ENCODE peak calls at places on chromosome 16, in five cellular contexts. B, W, L, C and F are unnamed samples.

GRCh38 chr16:67445441-67445912 is 14.6 kb downstream of the HSD11B2 start:
- DNase-seq in B (no peak), W (no peak), L (no peak), C (peak; percentile 51), F (no peak)

GRCh38 chr16:53843084-53843483 is 139.1 kb downstream of the FTO start:
- DNase-seq in B (no peak), W (no peak), L (no peak), C (no peak), F (no peak)

GRCh38 chr16:15674571-15674970 is 24.5 kb downstream of the NDE1 start:
- DNase-seq in B (no peak), W (no peak), L (no peak), C (no peak), F (no peak)

GRCh38 chr16:87806246-87806607 is 40.4 kb upstream of the KLHDC4 start:
- DNase-seq in B (peak; percentile 77), W (no peak), L (peak; percentile 52), C (no peak), F (peak; percentile 53)

GRCh38 chr16:89697161-89697615 is 4.3 kb downstream of the SPATA2L start:
- DNase-seq in B (no peak), W (no peak), L (no peak), C (no peak), F (no peak)

GRCh38 chr16:15983898-15984297 is 34.5 kb downstream of the ABCC1 start:
- DNase-seq in B (no peak), W (no peak), L (no peak), C (peak; percentile 73), F (no peak)

GRCh38 chr16:56584276-56584675 is 5.1 kb upstream of the MT3 start:
- DNase-seq in B (no peak), W (no peak), L (no peak), C (no peak), F (no peak)

GRCh38 chr16:85842848-85843247 is 43.4 kb downstream of the COX4I1 start:
- DNase-seq in B (no peak), W (no peak), L (no peak), C (no peak), F (no peak)

GRCh38 chr16:23321206-23321875 is 19.2 kb downstream of the SCNN1B start:
- DNase-seq in B (no peak), W (no peak), L (no peak), C (no peak), F (no peak)

GRCh38 chr16:67431077-67431804 is at the start of gene HSD11B2:
- DNase-seq in B (peak; percentile 22), W (no peak), L (peak; percentile 59), C (no peak), F (peak; percentile 45)

GRCh38 chr16:1047801-1048200 is 24.7 kb upstream of the SSTR5 start:
- DNase-seq in B (no peak), W (no peak), L (no peak), C (no peak), F (no peak)

GRCh38 chr16:5422643-5423496 is 325.3 kb upstream of the EEF2KMT start:
- DNase-seq in B (no peak), W (no peak), L (no peak), C (no peak), F (no peak)

GRCh38 chr16:81316176-81316496 is 1.4 kb downstream of the GAN start:
- DNase-seq in B (peak; percentile 4), W (no peak), L (no peak), C (no peak), F (no peak)

GRCh38 chr16:22313876-22314470 is 16.8 kb downstream of the POLR3E start:
- DNase-seq in B (no peak), W (no peak), L (no peak), C (no peak), F (no peak)

GRCh38 chr16:86714166-86714565 is 135.8 kb downstream of the FOXL1 start:
- DNase-seq in B (no peak), W (no peak), L (peak; percentile 25), C (no peak), F (peak; percentile 31)

GRCh38 chr16:50002190-50002589 is 22.8 kb upstream of the CNEP1R1 start:
- DNase-seq in B (no peak), W (no peak), L (peak; percentile 7), C (no peak), F (peak; percentile 35)

GRCh38 chr16:86395477-86395876 is 114.8 kb upstream of the FOXF1 start:
- DNase-seq in B (no peak), W (no peak), L (no peak), C (no peak), F (no peak)

GRCh38 chr16:23999663-24000062 is 163.9 kb downstream of the PRKCB start:
- DNase-seq in B (peak; percentile 91), W (no peak), L (no peak), C (no peak), F (no peak)

GRCh38 chr16:77307764-77308561 is 108.8 kb downstream of the SYCE1L start:
- DNase-seq in B (peak; percentile 20), W (no peak), L (peak; percentile 82), C (no peak), F (peak; percentile 88)

GRCh38 chr16:2910441-2910840 is 1.3 kb upstream of the FLYWCH1 start:
- DNase-seq in B (no peak), W (no peak), L (no peak), C (no peak), F (no peak)

GRCh38 chr16:83733301-83733700 is 74.5 kb upstream of the HSBP1 start:
- DNase-seq in B (peak; percentile 10), W (no peak), L (no peak), C (no peak), F (no peak)

GRCh38 chr16:12672986-12673385 is 130.7 kb downstream of the CPPED1 start:
- DNase-seq in B (no peak), W (no peak), L (no peak), C (no peak), F (no peak)

GRCh38 chr16:19228575-19228974 is 57.0 kb upstream of the CLEC19A start:
- DNase-seq in B (no peak), W (no peak), L (no peak), C (no peak), F (no peak)

GRCh38 chr16:2979669-2980226 is 498 bp downstream of the PKMYT1 start:
- DNase-seq in B (peak; percentile 39), W (no peak), L (no peak), C (no peak), F (no peak)

GRCh38 chr16:47574091-47575054 is 113.2 kb downstream of the PHKB start:
- DNase-seq in B (peak; percentile 46), W (no peak), L (peak; percentile 20), C (no peak), F (peak; percentile 98)

GRCh38 chr16:4537376-4538066 is 1.1 kb downstream of the CDIP1 start:
- DNase-seq in B (no peak), W (no peak), L (no peak), C (no peak), F (no peak)

GRCh38 chr16:68760671-68761275 is 23.7 kb downstream of the CDH1 start:
- DNase-seq in B (peak; percentile 73), W (no peak), L (peak; percentile 71), C (no peak), F (peak; percentile 91)

GRCh38 chr16:56409195-56409594 is 16.1 kb downstream of the AMFR start:
- DNase-seq in B (no peak), W (no peak), L (peak; percentile 79), C (no peak), F (peak; percentile 83)

DNA sequence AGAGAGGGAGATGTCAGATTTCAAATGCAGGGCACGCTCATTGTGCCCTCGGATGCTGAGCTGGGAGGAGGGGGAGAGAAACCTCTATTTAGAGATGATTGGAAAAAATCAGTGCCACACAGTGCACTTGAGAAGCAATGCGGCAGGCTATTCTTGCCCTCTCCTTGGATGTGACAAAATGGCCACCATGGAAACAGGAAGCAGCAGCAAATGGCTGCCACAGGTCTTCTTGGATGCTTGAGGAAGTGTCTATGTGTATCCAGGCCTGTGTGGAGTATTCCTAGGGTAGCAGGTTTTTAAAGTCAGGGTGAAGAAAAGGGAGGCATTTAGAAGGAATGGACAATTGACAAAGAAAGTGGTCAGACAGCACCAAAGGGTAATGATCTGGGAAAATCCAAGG is 340.1 kb upstream of the ZFHX3 start:
- DNase-seq in B (no peak), W (no peak), L (no peak), C (no peak), F (no peak)
- TF ChIP-seq CTCF in B (no peak), W (no peak), L (no peak), C (no peak), F (no peak)

GRCh38 chr16:9047689-9048301 is 43.6 kb upstream of the HAPSTR1 start:
- DNase-seq in B (peak; percentile 76), W (peak; percentile 98), L (peak; percentile 97), C (peak; percentile 89), F (peak; percentile 99)

GRCh38 chr16:9048302-9048700 is 43.1 kb upstream of the HAPSTR1 start:
- DNase-seq in B (no peak), W (no peak), L (peak; percentile 7), C (no peak), F (no peak)

GRCh38 chr16:9053006-9053601 is 38.3 kb upstream of the HAPSTR1 start:
- DNase-seq in B (peak; percentile 48), W (peak; percentile 77), L (peak; percentile 32), C (peak; percentile 67), F (peak; percentile 63)

GRCh38 chr16:9049241-9049640 is 42.2 kb upstream of the HAPSTR1 start:
- DNase-seq in B (no peak), W (no peak), L (peak; percentile 39), C (no peak), F (peak; percentile 29)

GRCh38 chr16:9050102-9050830 is 41.2 kb upstream of the HAPSTR1 start:
- DNase-seq in B (peak; percentile 39), W (no peak), L (peak; percentile 14), C (no peak), F (peak; percentile 23)
- TF ChIP-seq CTCF in B (peak; percentile 69), W (peak; percentile 89), L (peak; percentile 63), C (no peak), F (peak; percentile 36)

DNA sequence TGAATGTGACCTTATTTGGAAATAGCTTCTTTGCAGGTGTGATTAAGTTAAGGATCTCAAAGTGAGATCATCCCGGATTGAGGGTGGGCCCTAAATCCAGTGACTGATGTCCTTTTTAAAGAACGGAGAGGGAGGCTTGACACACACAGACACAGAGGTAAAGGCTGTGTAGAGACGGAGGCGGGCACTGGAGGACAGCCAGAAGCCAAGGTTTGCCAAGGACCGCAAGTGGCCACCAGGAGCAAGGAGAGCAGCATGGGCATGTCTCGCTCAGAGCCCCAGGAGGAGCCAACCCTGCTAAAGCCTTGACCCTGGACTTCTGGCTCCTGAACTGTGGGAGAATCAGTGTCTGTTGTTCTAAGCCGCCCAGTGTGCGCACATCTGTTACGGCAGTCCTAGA is 15.4 kb downstream of the CNGB1 start:
- DNase-seq in B (no peak), W (no peak), L (no peak), C (no peak), F (peak; percentile 75)
- TF ChIP-seq CTCF in B (no peak), W (no peak), L (no peak), C (no peak), F (no peak)

DNA sequence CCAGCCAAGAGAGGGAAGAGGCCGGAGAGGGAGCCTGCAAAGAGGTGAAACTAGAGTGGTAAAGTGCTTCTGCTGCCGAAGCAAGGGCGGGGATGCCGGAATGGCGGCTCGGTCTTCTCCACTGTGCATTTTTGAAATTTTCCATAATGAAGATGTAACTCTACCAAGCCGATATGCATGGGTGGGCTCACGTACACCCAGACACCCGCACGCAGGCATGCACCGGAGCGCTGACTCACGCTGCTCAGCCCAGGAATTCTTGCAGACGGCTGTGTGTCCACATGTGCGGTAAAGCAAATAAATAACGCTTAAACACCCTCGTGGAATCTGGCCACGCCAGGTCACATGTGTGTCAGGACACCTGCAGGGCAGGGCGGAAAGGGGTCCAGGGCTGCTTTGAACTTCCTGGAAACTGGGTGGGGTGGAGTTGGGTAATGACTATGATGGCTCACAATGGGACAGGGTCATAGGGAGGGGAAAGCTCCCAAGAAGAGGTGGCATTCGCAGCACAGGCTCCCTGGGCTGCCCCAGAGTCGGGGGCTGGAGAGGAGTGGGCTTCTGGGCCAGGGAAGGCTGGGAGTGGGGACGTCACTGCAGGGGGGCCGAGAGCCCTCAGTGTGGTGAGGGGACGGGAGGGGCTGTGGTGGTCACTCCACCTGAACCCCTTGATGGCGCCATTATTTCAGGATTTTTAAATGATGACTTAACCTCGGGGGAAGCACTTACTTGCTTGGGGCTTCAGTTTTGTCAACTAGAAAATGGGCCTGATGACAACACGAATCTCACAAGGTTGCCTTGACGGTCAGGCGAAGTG is 265.5 kb downstream of the PARN start:
- DNase-seq in B (no peak), W (no peak), L (peak; percentile 85), C (no peak), F (peak; percentile 68)
- TF ChIP-seq CTCF in B (no peak), W (no peak), L (no peak), C (no peak), F (no peak)